ENCODE peak calls at places on chromosomes 7 and 10, in four cellular contexts. One of them, this sample, is unnamed.

GRCh38 chr7:30817060-30817770 is 46.0 kb downstream of the MINDY4 start:
- DNase-seq in anterior cingulate cortex: no peak
- DNase-seq in NCI-H774: no peak
- DNase-seq in mucosa of gallbladder: no peak
- DNase-seq in this sample: no peak

GRCh38 chr10:68576118-68576517 is 16.0 kb downstream of the TET1 start:
- DNase-seq in anterior cingulate cortex: no peak
- DNase-seq in NCI-H774: no peak
- DNase-seq in mucosa of gallbladder: no peak
- DNase-seq in this sample: no peak

GRCh38 chr7:94525917-94526316 is 16.3 kb downstream of the CASD1 start:
- DNase-seq in anterior cingulate cortex: no peak
- DNase-seq in NCI-H774: no peak
- DNase-seq in mucosa of gallbladder: no peak
- DNase-seq in this sample: no peak

GRCh38 chr7:78226059-78226658 is 427.6 kb downstream of the PHTF2 start:
- DNase-seq in anterior cingulate cortex: peak; percentile 1
- DNase-seq in NCI-H774: peak; percentile 56
- DNase-seq in mucosa of gallbladder: no peak
- DNase-seq in this sample: no peak

GRCh38 chr7:128738570-128739047 is 550 bp upstream of the CALU start:
- DNase-seq in anterior cingulate cortex: no peak
- DNase-seq in NCI-H774: no peak
- DNase-seq in mucosa of gallbladder: peak; percentile 11
- DNase-seq in this sample: no peak

GRCh38 chr7:157799076-157799685 is 462.4 kb downstream of the DNAJB6 start:
- DNase-seq in anterior cingulate cortex: no peak
- DNase-seq in NCI-H774: no peak
- DNase-seq in mucosa of gallbladder: no peak
- DNase-seq in this sample: no peak

GRCh38 chr10:103278424-103278823 is 1.5 kb downstream of the INA start:
- DNase-seq in anterior cingulate cortex: no peak
- DNase-seq in NCI-H774: no peak
- DNase-seq in mucosa of gallbladder: no peak
- DNase-seq in this sample: no peak

GRCh38 chr7:50068850-50069551 is 24.0 kb downstream of the ZPBP start:
- DNase-seq in anterior cingulate cortex: no peak
- DNase-seq in NCI-H774: peak; percentile 69
- DNase-seq in mucosa of gallbladder: peak; percentile 48
- DNase-seq in this sample: no peak

GRCh38 chr7:55517191-55517633 is 55.1 kb downstream of the VOPP1 start:
- DNase-seq in anterior cingulate cortex: no peak
- DNase-seq in NCI-H774: no peak
- DNase-seq in mucosa of gallbladder: no peak
- DNase-seq in this sample: no peak

GRCh38 chr7:157329447-157329846 is 7.4 kb upstream of the DNAJB6 start:
- DNase-seq in anterior cingulate cortex: no peak
- DNase-seq in NCI-H774: no peak
- DNase-seq in mucosa of gallbladder: no peak
- DNase-seq in this sample: no peak

GRCh38 chr10:30437039-30437781 is 3.2 kb downstream of the MAP3K8 start:
- DNase-seq in anterior cingulate cortex: no peak
- DNase-seq in NCI-H774: peak; percentile 12
- DNase-seq in mucosa of gallbladder: no peak
- DNase-seq in this sample: no peak

GRCh38 chr7:148380581-148381419 is 209.8 kb upstream of the C7orf33 start:
- DNase-seq in anterior cingulate cortex: no peak
- DNase-seq in NCI-H774: no peak
- DNase-seq in mucosa of gallbladder: no peak
- DNase-seq in this sample: no peak

GRCh38 chr10:73768881-73769280 is 13.0 kb upstream of the CHCHD1 start:
- DNase-seq in anterior cingulate cortex: no peak
- DNase-seq in NCI-H774: no peak
- DNase-seq in mucosa of gallbladder: no peak
- DNase-seq in this sample: no peak

GRCh38 chr7:116930156-116930913 is 23.0 kb upstream of the ST7 start:
- DNase-seq in anterior cingulate cortex: peak; percentile 47
- DNase-seq in NCI-H774: peak; percentile 44
- DNase-seq in mucosa of gallbladder: peak; percentile 79
- DNase-seq in this sample: peak; percentile 82

GRCh38 chr10:79403441-79404230 is 41.8 kb downstream of the ZCCHC24 start:
- DNase-seq in anterior cingulate cortex: peak; percentile 85
- DNase-seq in NCI-H774: no peak
- DNase-seq in mucosa of gallbladder: no peak
- DNase-seq in this sample: no peak

GRCh38 chr7:108094375-108094774 is 35.8 kb downstream of the LAMB4 start:
- DNase-seq in anterior cingulate cortex: no peak
- DNase-seq in NCI-H774: no peak
- DNase-seq in mucosa of gallbladder: no peak
- DNase-seq in this sample: no peak

GRCh38 chr7:47180268-47180826 is 401.6 kb downstream of the TNS3 start:
- DNase-seq in anterior cingulate cortex: no peak
- DNase-seq in NCI-H774: peak; percentile 65
- DNase-seq in mucosa of gallbladder: peak; percentile 63
- DNase-seq in this sample: no peak

GRCh38 chr10:79380918-79381775 is 33.9 kb downstream of the PPIF start:
- DNase-seq in anterior cingulate cortex: no peak
- DNase-seq in NCI-H774: no peak
- DNase-seq in mucosa of gallbladder: peak; percentile 9
- DNase-seq in this sample: peak; percentile 51

GRCh38 chr7:55255501-55256445 is 109.4 kb upstream of the LANCL2 start:
- DNase-seq in anterior cingulate cortex: peak; percentile 59
- DNase-seq in NCI-H774: peak; percentile 67
- DNase-seq in mucosa of gallbladder: peak; percentile 86
- DNase-seq in this sample: no peak

GRCh38 chr10:13716161-13717071 is 129.7 kb downstream of the PRPF18 start:
- DNase-seq in anterior cingulate cortex: peak; percentile 18
- DNase-seq in NCI-H774: no peak
- DNase-seq in mucosa of gallbladder: no peak
- DNase-seq in this sample: no peak

GRCh38 chr7:70598976-70599375 is 533.0 kb upstream of the GALNT17 start:
- DNase-seq in anterior cingulate cortex: no peak
- DNase-seq in NCI-H774: peak; percentile 44
- DNase-seq in mucosa of gallbladder: peak; percentile 80
- DNase-seq in this sample: no peak

GRCh38 chr7:92754756-92755581 is 81.4 kb downstream of the CDK6 start:
- DNase-seq in anterior cingulate cortex: peak; percentile 66
- DNase-seq in NCI-H774: no peak
- DNase-seq in mucosa of gallbladder: no peak
- DNase-seq in this sample: no peak

This sample was measured in RWPE2.